ENCODE peak calls at places on chromosomes 2 and 18, in seven cellular contexts. P is RPMI7951; C is activated CD4-positive, alpha-beta T cell treated with anti-CD3 and anti-CD28 coated beads for 4 hours; U is left ventricle myocardium superior; F is T-helper 1 cell; H is tibial nerve; T is GM23248. D is an unnamed sample.

GRCh38 chr2:70247364-70248144 is 874 bp downstream of the TIA1 start:
- DNase-seq in H (no peak), C (no peak), F (no peak), T (peak), P (peak), U (no peak), D (no peak)

GRCh38 chr2:136305517-136306192 is 187.7 kb upstream of the CXCR4 start:
- DNase-seq in T (no peak), H (no peak), U (no peak), P (no peak), C (peak), F (no peak), D (no peak)

GRCh38 chr2:181483221-181483620 is 26.0 kb downstream of the ITGA4 start:
- DNase-seq in P (peak), U (no peak), C (no peak), T (no peak), H (no peak), F (no peak), D (no peak)

GRCh38 chr2:229665158-229665557 is 49.2 kb downstream of the DNER start:
- DNase-seq in T (no peak), U (no peak), H (no peak), F (no peak), P (no peak), C (no peak), D (no peak)

GRCh38 chr2:189756311-189756710 is 6.3 kb downstream of the OSGEPL1 start:
- DNase-seq in T (no peak), F (no peak), H (no peak), P (no peak), C (no peak), U (no peak), D (no peak)

GRCh38 chr18:23824235-23824634 is 135.0 kb downstream of the LAMA3 start:
- DNase-seq in H (no peak), P (no peak), F (no peak), C (no peak), U (no peak), T (no peak), D (no peak)

GRCh38 chr18:76615065-76615733 is 120.2 kb upstream of the ZNF516 start:
- DNase-seq in T (peak), F (no peak), U (no peak), P (no peak), C (no peak), H (no peak), D (no peak)

GRCh38 chr18:37483984-37484892 is 81.4 kb downstream of the CELF4 start:
- DNase-seq in U (no peak), P (no peak), H (no peak), T (no peak), F (no peak), C (no peak), D (no peak)

GRCh38 chr18:56973487-56973886 is 173.4 kb upstream of the BOD1L2 start:
- DNase-seq in C (no peak), U (no peak), P (no peak), F (no peak), H (no peak), T (peak), D (no peak)

GRCh38 chr18:13379930-13380665 is 161.5 kb downstream of the LDLRAD4 start:
- DNase-seq in H (no peak), F (no peak), U (peak), T (no peak), C (no peak), P (no peak), D (no peak)

GRCh38 chr2:110770696-110771425 is 38.5 kb downstream of the ACOXL start:
- DNase-seq in C (no peak), F (no peak), U (peak), T (peak), H (peak), P (peak), D (no peak)

GRCh38 chr2:190181066-190181681 is 118.6 kb upstream of the MSTN start:
- DNase-seq in F (no peak), P (peak), T (peak), C (no peak), U (no peak), H (no peak), D (no peak)

GRCh38 chr2:86068098-86069047 is 37.3 kb downstream of the POLR1A start:
- DNase-seq in C (peak), F (no peak), P (peak), U (no peak), T (peak), H (no peak), D (peak)

GRCh38 chr2:97663626-97663961 is 250 bp downstream of the ACTR1B start:
- DNase-seq in F (no peak), T (no peak), H (no peak), P (no peak), C (no peak), U (no peak), D (no peak)

GRCh38 chr2:10875126-10875525 is 36.6 kb upstream of the KCNF1 start:
- DNase-seq in P (no peak), U (no peak), F (no peak), H (no peak), T (no peak), C (no peak), D (no peak)

GRCh38 chr2:96527052-96527964 is 9.2 kb upstream of the ARID5A start:
- DNase-seq in C (peak), P (no peak), U (peak), H (no peak), T (peak), F (peak), D (peak)